ENCODE peak calls at places on chromosomes 11 and 22, in six cellular contexts. H is tibial nerve, G is prostate gland, O is lower leg skin, Z is K562, D is adrenal gland. M is an unnamed sample.

GRCh38 chr11:70243912-70244652 is 26.4 kb upstream of the PPFIA1 start:
- DNase-seq in Z (no peak), D (no peak), H (no peak), O (no peak), G (no peak), M (no peak)

GRCh38 chr11:1123970-1124369 is 33.8 kb upstream of the MUC5AC start:
- DNase-seq in O (no peak), H (no peak), G (no peak), D (no peak), Z (no peak), M (no peak)

GRCh38 chr11:121881806-121882205 is 234.2 kb downstream of the BLID start:
- DNase-seq in D (no peak), Z (no peak), O (no peak), G (no peak), H (no peak), M (no peak)

GRCh38 chr22:31647516-31647915 is 14.5 kb downstream of the PISD start:
- DNase-seq in O (no peak), Z (no peak), G (no peak), D (no peak), H (no peak), M (no peak)

GRCh38 chr11:9831122-9831521 is 167.2 kb downstream of the SWAP70 start:
- DNase-seq in G (no peak), D (no peak), Z (no peak), O (no peak), H (no peak), M (no peak)

GRCh38 chr11:18248561-18248960 is at the start of gene SAA2:
- DNase-seq in G (no peak), D (no peak), H (no peak), Z (no peak), O (no peak), M (no peak)

GRCh38 chr11:110445428-110445827 is 15.7 kb downstream of the FDX1 start:
- DNase-seq in G (no peak), Z (no peak), H (no peak), D (no peak), O (no peak), M (no peak)

GRCh38 chr11:83002047-83002446 is 69.7 kb downstream of the RAB30 start:
- DNase-seq in D (no peak), H (no peak), Z (no peak), G (no peak), O (no peak), M (no peak)

GRCh38 chr11:9753031-9753430 is 89.2 kb downstream of the SWAP70 start:
- DNase-seq in D (no peak), H (no peak), Z (no peak), G (no peak), O (no peak), M (no peak)

GRCh38 chr11:33772300-33772699 is 2.0 kb downstream of the FBXO3 start:
- DNase-seq in O (no peak), H (no peak), G (no peak), D (peak), Z (peak), M (no peak)

DNA sequence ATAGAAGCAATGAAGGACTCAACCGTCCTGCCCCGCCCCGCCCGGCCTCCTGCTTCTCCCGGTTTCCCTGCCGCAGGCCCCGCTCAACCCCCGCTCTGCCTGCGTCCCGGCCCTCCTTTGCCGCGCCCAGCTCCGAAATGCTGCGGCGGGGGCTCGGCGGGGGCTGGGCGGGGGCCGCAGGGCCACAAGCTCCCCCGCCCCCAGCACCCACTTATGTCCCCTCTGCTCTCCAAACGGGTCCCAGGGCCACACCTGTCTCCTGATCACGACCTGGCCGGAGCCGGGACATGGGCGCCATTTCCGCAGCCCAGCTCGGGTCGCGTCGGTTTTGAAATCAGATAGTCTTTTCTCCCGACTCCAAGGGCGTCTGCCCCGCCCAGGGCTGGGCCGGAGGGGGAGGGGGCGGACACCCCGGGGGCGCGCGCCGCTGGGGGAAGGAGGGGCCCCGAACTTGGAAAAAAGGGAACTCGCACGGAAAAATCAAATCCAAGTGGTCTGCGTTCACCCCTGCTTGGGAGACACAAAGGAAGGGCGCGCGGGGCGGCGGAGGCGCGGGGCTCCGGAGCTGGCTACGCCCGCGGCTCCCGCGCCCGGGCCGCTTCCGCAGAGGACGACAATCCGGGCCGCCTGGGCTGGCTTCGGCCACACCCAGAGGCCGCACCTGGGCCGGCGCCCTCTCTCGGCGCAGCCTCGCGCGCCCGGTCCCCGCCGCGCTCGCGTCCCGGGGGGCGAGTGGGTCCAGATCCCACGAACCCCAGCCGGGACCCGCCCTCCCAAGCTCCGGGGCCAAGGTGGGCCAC is 70.5 kb upstream of the EP300 start:
- DNase-seq in G (peak), D (peak), H (peak), O (peak), Z (peak), M (peak)
- TF ChIP-seq POLR2A in G (peak), D (peak), H (no peak), O (no peak), Z (peak), M (peak)

GRCh38 chr11:62881579-62882427 is 1.1 kb downstream of the SLC3A2 start:
- DNase-seq in Z (peak), G (peak), O (peak), D (peak), H (peak), M (peak)
- TF ChIP-seq POLR2A in Z (no peak), G (peak), O (no peak), D (no peak), H (no peak), M (no peak)

DNA sequence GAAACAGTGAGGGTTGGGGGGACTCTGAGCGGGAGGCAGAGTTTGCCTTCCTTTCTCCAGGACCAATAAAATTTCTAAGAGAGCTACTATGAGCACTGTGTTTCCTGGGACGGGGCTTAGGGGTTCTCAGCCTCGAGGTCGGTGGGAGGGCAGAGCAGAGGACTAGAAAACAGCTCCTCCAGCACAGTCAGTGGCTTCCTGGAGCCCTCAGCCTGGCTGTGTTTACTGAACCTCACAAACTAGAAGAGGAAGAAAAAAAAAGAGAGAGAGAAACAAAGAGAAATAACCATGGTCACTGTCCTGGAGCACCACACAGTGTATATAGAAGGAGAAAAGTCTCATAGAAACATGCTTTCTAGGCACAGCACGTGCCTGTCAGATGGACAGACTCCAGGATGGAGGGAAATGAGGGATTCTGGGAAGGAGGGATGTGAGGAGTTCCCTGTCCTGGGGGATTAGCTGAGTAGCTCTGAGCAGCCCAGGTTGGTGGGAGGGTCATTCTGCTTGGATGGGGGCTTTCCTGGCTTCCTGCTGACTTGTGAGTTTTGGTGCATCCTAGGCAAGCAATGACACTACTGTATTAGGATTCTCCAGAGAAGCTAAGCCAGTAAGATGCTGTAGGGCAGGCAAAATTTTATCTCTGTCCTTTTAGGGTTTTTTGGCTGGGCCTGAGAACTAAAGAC is 3.1 kb downstream of the GSTP1 start:
- DNase-seq in O (no peak), G (no peak), Z (no peak), H (no peak), D (no peak), M (no peak)
- TF ChIP-seq POLR2A in O (no peak), G (no peak), Z (no peak), H (no peak), D (no peak), M (no peak)

GRCh38 chr11:65380460-65381126 is 1.9 kb downstream of the SLC25A45 start:
- DNase-seq in H (no peak), D (no peak), O (no peak), Z (no peak), G (no peak), M (peak)
- TF ChIP-seq POLR2A in H (no peak), D (no peak), O (no peak), Z (no peak), G (no peak), M (no peak)